ENCODE peak calls at places on chromosomes 4 and X, in six cellular contexts. X is transverse colon, U is heart left ventricle, S is adrenal gland, G is esophagus squamous epithelium, N is uterus. D is an unnamed sample.

GRCh38 chrX:21656587-21657317 is 1.4 kb downstream of the KLHL34 start:
- DNase-seq in X (no peak), U (no peak), S (no peak), G (no peak), N (no peak), D (peak)

GRCh38 chr4:95124906-95125504 is 367.2 kb downstream of the BMPR1B start:
- DNase-seq in X (no peak), U (no peak), S (peak), G (no peak), N (no peak), D (no peak)

GRCh38 chrX:48626401-48627298 is 29.4 kb downstream of the WDR13 start:
- DNase-seq in X (no peak), U (no peak), S (no peak), G (no peak), N (no peak), D (no peak)

GRCh38 chr4:153362184-153362583 is 17.7 kb downstream of the MND1 start:
- DNase-seq in X (no peak), U (no peak), S (no peak), G (no peak), N (no peak), D (no peak)

GRCh38 chr4:38308728-38309315 is 348.6 kb downstream of the PTTG2 start:
- DNase-seq in X (no peak), U (no peak), S (no peak), G (no peak), N (no peak), D (no peak)

GRCh38 chr4:8821151-8821950 is 50.3 kb downstream of the HMX1 start:
- DNase-seq in X (no peak), U (peak), S (no peak), G (no peak), N (no peak), D (peak)

GRCh38 chr4:158667651-158668198 is 4.0 kb downstream of the C4orf46 start:
- DNase-seq in X (peak), U (no peak), S (no peak), G (no peak), N (no peak), D (no peak)

GRCh38 chr4:39898015-39898414 is 79.7 kb downstream of the PDS5A start:
- DNase-seq in X (no peak), U (no peak), S (no peak), G (no peak), N (no peak), D (no peak)

GRCh38 chr4:152594981-152595916 is 59.4 kb upstream of the FBXW7 start:
- DNase-seq in X (no peak), U (no peak), S (no peak), G (no peak), N (no peak), D (no peak)

GRCh38 chrX:86504297-86504696 is 356.0 kb downstream of the DACH2 start:
- DNase-seq in X (no peak), U (no peak), S (no peak), G (no peak), N (no peak), D (no peak)

GRCh38 chr4:15659768-15660394 is 4.7 kb upstream of the FBXL5 start:
- DNase-seq in X (no peak), U (no peak), S (peak), G (no peak), N (no peak), D (no peak)

GRCh38 chrX:10119399-10119990 is 37.3 kb upstream of the CLCN4 start:
- DNase-seq in X (peak), U (peak), S (peak), G (peak), N (peak), D (peak)

GRCh38 chr4:11548529-11549176 is 120.0 kb upstream of the HS3ST1 start:
- DNase-seq in X (no peak), U (no peak), S (no peak), G (no peak), N (no peak), D (no peak)

GRCh38 chrX:67636532-67636931 is 92.7 kb downstream of the AR start:
- DNase-seq in X (no peak), U (no peak), S (no peak), G (no peak), N (no peak), D (no peak)

GRCh38 chrX:48472225-48472624 is 2.2 kb upstream of the SLC38A5 start:
- DNase-seq in X (no peak), U (no peak), S (no peak), G (no peak), N (no peak), D (no peak)

DNA sequence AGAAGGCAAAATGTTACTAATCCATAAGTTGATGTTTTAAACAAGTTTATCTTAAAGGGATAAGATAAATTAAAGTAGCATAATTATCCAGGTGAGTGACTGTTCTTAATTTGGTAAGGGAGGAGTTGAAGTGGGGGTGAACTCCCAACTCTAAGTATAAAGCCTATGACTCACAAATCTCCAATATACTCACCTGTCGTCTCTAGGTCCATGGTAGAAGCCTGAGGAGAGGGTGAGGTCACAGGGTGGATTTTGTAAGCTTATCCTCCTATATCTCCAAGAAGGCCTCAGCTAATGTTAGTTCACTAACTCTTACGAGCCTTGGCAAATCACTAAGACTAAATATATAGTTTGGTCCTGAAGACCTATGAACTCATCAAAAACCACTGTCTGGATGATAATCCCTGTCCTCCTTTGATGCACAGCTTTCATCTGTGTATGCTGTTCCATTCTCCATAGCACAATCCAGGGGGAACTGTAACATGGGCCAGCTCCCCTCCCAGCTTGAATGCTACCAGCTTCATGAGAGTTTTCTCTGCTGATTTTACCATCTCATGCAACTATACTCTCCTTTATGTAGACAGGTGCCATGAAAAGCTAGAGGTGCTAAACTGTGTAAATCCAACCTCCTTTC is 158.7 kb downstream of the BTC start:
- DNase-seq in X (no peak), U (no peak), S (no peak), G (no peak), N (no peak), D (no peak)
- TF ChIP-seq POLR2A in X (no peak), U (no peak), S (no peak), G (no peak), N (no peak), D (no peak)

GRCh38 chrX:154748712-154749339 is 2.1 kb downstream of the GAB3 start:
- DNase-seq in X (no peak), U (peak), S (peak), G (no peak), N (peak), D (no peak)

GRCh38 chrX:154750301-154751120 is at the start of gene GAB3:
- DNase-seq in X (peak), U (peak), S (no peak), G (no peak), N (no peak), D (peak)

GRCh38 chrX:154751121-154751668 is 318 bp upstream of the GAB3 start:
- DNase-seq in X (no peak), U (peak), S (no peak), G (no peak), N (no peak), D (peak)

GRCh38 chrX:154749856-154750255 is 1.0 kb downstream of the GAB3 start:
- DNase-seq in X (no peak), U (no peak), S (no peak), G (no peak), N (no peak), D (no peak)

GRCh38 chrX:154751669-154752271 is 893 bp upstream of the GAB3 start:
- DNase-seq in X (no peak), U (peak), S (no peak), G (no peak), N (no peak), D (no peak)
- TF ChIP-seq POLR2A in X (no peak), U (no peak), S (no peak), G (no peak), N (no peak), D (no peak)

DNA sequence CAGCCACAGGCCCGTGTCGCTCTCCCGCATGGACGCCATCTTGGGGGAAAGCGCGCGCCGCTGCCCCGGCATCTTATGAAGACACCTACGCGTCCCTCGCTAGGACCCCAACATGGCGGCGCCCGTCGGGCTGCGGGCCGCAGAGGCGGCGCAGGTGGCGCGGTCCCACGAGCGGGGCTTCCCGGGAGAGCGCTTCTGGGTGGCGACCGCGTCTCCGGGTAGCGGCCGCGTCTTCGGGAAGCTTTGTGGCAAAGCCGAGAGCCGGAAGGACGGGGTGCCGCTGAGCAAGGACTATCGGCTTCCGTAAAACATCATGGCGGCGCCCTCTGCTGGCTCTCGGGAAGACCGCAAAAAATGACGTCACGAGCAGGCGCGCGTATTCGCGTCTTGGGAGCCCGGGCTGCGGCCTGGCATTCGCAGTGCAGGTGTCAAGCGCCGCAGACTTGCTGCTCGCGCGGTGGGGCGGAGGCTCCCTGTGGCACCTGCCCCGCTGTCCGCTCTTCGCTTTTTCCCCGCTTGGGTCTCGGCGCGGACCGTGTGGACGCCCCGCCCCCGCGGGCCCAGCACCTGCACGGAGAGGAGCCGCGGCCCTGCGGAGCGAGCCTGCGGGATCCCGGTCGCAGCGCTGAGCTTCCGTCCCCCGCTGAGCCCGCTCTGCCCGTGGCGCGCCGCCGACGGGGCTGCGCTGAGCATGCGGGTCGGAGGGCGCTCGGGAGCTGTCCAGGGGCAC is at the start of gene NELFA:
- DNase-seq in X (peak), U (peak), S (peak), G (peak), N (peak), D (peak)
- TF ChIP-seq POLR2A in X (peak), U (no peak), S (peak), G (no peak), N (peak), D (peak)

DNA sequence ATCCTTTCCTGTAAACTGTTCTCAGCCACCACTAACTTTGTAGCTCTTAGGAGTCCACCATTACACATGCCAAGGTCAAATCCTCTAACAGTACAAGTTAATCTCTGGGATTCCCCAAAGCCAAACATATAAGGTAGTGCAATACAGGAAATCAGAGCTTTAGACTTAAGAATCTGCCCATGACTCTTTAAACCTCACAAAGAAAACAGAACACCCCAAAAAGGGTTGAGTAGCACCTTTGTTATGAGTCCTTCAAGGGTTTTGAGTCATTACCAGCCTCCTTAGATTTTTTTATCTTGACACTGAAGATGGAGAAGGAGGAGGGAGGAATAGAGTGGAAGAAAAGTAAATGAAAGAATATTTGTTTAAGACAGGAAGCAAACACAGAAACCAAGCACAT is 243.9 kb upstream of the SPANXN1 start:
- DNase-seq in X (no peak), U (no peak), S (no peak), G (no peak), N (no peak), D (no peak)
- TF ChIP-seq POLR2A in X (no peak), U (no peak), S (no peak), G (no peak), N (no peak), D (no peak)

GRCh38 chrX:15673970-15674369 is 9.4 kb upstream of the CLTRN start:
- DNase-seq in X (no peak), U (no peak), S (no peak), G (no peak), N (no peak), D (no peak)

GRCh38 chrX:15674514-15674898 is 9.9 kb upstream of the CLTRN start:
- DNase-seq in X (peak), U (peak), S (peak), G (no peak), N (peak), D (peak)

GRCh38 chrX:15672886-15673285 is 8.3 kb upstream of the CLTRN start:
- DNase-seq in X (no peak), U (no peak), S (no peak), G (no peak), N (no peak), D (no peak)

GRCh38 chrX:15674899-15675489 is 10.4 kb upstream of the CLTRN start:
- DNase-seq in X (peak), U (peak), S (peak), G (peak), N (peak), D (peak)

GRCh38 chrX:15675490-15675921 is 10.9 kb upstream of the CLTRN start:
- DNase-seq in X (peak), U (peak), S (peak), G (peak), N (peak), D (peak)
- TF ChIP-seq POLR2A in X (no peak), U (no peak), S (no peak), G (peak), N (no peak), D (no peak)

DNA sequence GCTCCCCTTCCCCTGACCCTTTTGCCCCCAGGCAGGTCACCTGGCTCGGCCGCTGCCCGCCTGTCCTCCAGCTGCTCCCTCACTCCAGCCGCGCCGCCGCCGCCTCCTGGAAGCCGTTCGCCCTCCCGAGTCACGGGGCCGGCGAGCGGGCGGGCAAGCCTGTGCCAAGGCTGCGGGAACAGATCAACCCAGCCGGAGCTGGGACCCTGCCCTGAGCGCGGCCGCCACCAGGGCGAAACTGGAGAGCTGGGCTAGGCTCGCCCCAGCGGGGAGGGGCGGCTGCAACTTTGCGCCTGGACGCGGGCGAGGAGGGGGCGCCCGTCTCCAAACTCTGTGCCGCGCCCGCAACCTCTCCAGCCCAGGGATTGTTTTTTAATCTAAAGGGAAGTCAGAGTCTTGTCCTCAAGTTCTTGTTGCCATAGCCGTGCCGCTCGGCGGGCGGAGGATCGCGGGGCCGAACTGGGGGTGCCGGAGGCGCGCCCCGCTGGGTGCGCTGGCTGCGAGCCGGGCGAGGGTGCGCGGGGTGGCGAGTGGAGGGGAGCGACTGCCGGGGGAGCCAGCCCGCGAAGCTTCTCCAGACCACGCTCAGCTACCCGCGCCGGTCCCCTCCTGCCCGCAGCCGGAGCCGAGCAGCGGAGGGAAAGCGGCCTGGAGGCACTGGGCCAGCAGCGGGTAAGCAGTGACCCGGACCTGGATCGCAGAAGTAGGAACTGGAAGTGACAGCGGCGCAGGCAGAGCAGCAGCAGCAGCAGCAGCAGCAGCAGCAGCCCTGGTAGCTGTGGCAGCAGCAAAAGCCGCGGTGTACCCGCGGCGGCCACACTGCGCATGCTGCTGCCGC is 13.4 kb downstream of the ARHGEF6 start:
- DNase-seq in X (peak), U (peak), S (peak), G (no peak), N (peak), D (peak)
- TF ChIP-seq POLR2A in X (no peak), U (no peak), S (peak), G (no peak), N (no peak), D (no peak)

GRCh38 chr4:165308606-165309005 is 18.9 kb upstream of the MSMO1 start:
- DNase-seq in X (no peak), U (no peak), S (no peak), G (no peak), N (no peak), D (no peak)

GRCh38 chr4:165312506-165312905 is 15.0 kb upstream of the MSMO1 start:
- DNase-seq in X (no peak), U (no peak), S (no peak), G (no peak), N (no peak), D (no peak)

GRCh38 chr4:165302658-165303057 is 24.8 kb upstream of the MSMO1 start:
- DNase-seq in X (no peak), U (no peak), S (no peak), G (no peak), N (no peak), D (no peak)

GRCh38 chr4:165308174-165308573 is 19.3 kb upstream of the MSMO1 start:
- DNase-seq in X (no peak), U (no peak), S (no peak), G (no peak), N (no peak), D (no peak)
- TF ChIP-seq POLR2A in X (no peak), U (no peak), S (no peak), G (no peak), N (no peak), D (no peak)

DNA sequence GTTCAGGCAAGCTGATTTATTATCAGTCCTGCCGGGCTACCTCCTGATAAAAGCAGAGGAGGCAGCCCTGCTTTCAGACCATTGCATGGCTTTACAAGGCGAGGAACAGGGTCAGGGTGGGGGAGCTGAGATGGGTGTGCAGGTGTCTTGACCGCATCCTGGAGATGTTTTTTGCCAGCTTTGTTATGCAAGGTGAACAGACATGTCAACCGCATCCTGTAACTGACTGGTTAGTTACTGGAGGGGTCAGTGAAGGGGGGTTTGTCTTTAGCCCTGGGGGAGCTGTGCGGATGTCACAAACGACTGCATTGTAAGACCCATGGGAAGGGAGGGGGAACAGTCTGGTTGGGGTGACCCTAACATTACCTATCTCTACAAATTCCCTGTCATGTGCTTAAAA is 10.0 kb downstream of the ADAM29 start:
- DNase-seq in X (peak), U (no peak), S (no peak), G (peak), N (no peak), D (no peak)
- TF ChIP-seq POLR2A in X (no peak), U (no peak), S (no peak), G (no peak), N (no peak), D (no peak)

DNA sequence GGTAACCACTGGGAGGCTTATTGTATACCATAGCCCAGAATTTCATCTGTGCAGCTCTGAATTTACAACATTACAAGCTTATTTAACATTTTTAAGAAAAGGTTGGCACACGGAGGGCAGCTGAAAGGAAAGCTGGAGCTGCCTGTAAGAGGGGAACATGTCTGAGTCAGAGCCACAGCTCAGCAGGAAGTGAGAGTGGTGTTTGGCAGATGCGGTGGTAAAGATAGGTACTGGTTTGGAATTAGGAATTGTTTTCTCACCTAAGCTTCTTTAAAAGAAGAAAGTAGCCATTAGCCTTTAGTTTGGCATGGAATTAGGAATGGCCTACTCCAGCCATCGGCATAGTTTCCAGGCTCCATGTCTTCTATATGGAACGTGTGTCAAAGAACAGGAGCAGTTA is 172.5 kb upstream of the ANXA3 start:
- DNase-seq in X (no peak), U (no peak), S (no peak), G (no peak), N (no peak), D (no peak)
- TF ChIP-seq POLR2A in X (no peak), U (no peak), S (no peak), G (no peak), N (no peak), D (no peak)